ENCODE peak calls at places on chromosomes 11 and 22, in four cellular contexts. I is activated naive CD4-positive, alpha-beta T cell; D is C1 segment of cervical spinal cord; J is activated CD8-positive, alpha-beta T cell treated with anti-CD3 and anti-CD28 coated beads, Interleukin-2, amount 10 ng/mL, durations not matched to agents 7 days and 5 days. Y is an unnamed sample.

GRCh38 chr11:76783294-76783900 is at the start of gene TSKU:
- DNase-seq in I (no peak), D (no peak), J (no peak), Y (no peak)

GRCh38 chr11:1053121-1053901 is 16.8 kb upstream of the MUC6 start:
- DNase-seq in I (no peak), D (no peak), J (no peak), Y (no peak)

GRCh38 chr22:35661377-35661937 is 13.2 kb downstream of the APOL6 start:
- DNase-seq in I (no peak), D (no peak), J (no peak), Y (no peak)

GRCh38 chr11:130448416-130449068 is at the start of gene ADAMTS15:
- DNase-seq in I (no peak), D (peak), J (peak), Y (peak)

GRCh38 chr11:70467196-70468085 is 69.1 kb downstream of the CTTN start:
- DNase-seq in I (no peak), D (peak), J (peak), Y (no peak)

GRCh38 chr11:9362393-9362863 is 22.0 kb upstream of the IPO7 start:
- DNase-seq in I (no peak), D (no peak), J (no peak), Y (no peak)

GRCh38 chr22:35883028-35883620 is 145.5 kb downstream of the RBFOX2 start:
- DNase-seq in I (no peak), D (no peak), J (no peak), Y (no peak)

GRCh38 chr11:2517016-2517385 is 72.2 kb downstream of the KCNQ1 start:
- DNase-seq in I (no peak), D (no peak), J (no peak), Y (no peak)

GRCh38 chr11:45045692-45046471 is 95.2 kb upstream of the TP53I11 start:
- DNase-seq in I (no peak), D (peak), J (peak), Y (no peak)

GRCh38 chr11:113553235-113553634 is 78.0 kb upstream of the DRD2 start:
- DNase-seq in I (no peak), D (no peak), J (no peak), Y (peak)